ENCODE peak calls at places on chromosome 1, in ten cellular contexts. One of them, this sample, is unnamed. For H3K4me1 and H3K9me3, the result is how much of the 10 kb centered on the place peaks cover.

GRCh38 chr1:212917134-212917485 is 33.2 kb upstream of the VASH2 start:
- DNase-seq in tibial artery: no peak
- DNase-seq in astrocyte: no peak
- DNase-seq in transverse colon: no peak
- DNase-seq in HAP-1: no peak
- DNase-seq in ovary: no peak
- DNase-seq in heart right ventricle: no peak
- DNase-seq in upper lobe of right lung: no peak
- DNase-seq in tibial nerve: no peak
- DNase-seq in RWPE2: no peak
- DNase-seq in this sample: no peak

GRCh38 chr1:225772323-225772768 is 5.3 kb upstream of the SRP9 start:
- DNase-seq in ovary: peak
- DNase-seq in RWPE2: no peak
- DNase-seq in heart right ventricle: peak
- DNase-seq in tibial artery: peak
- DNase-seq in upper lobe of right lung: peak
- DNase-seq in transverse colon: peak
- DNase-seq in HAP-1: peak
- DNase-seq in tibial nerve: peak
- DNase-seq in astrocyte: peak
- DNase-seq in this sample: peak

GRCh38 chr1:237152506-237153335 is 110.7 kb downstream of the RYR2 start:
- DNase-seq in tibial artery: no peak
- DNase-seq in upper lobe of right lung: no peak
- DNase-seq in astrocyte: no peak
- DNase-seq in HAP-1: no peak
- DNase-seq in RWPE2: no peak
- DNase-seq in tibial nerve: no peak
- DNase-seq in transverse colon: no peak
- DNase-seq in ovary: no peak
- DNase-seq in heart right ventricle: no peak
- DNase-seq in this sample: no peak

GRCh38 chr1:39102537-39103320 is 76.6 kb downstream of the NDUFS5 start:
- DNase-seq in astrocyte: peak
- DNase-seq in transverse colon: peak
- DNase-seq in upper lobe of right lung: no peak
- DNase-seq in tibial nerve: no peak
- DNase-seq in heart right ventricle: no peak
- DNase-seq in ovary: no peak
- DNase-seq in RWPE2: no peak
- DNase-seq in tibial artery: no peak
- DNase-seq in HAP-1: peak
- DNase-seq in this sample: peak

GRCh38 chr1:240152611-240153297 is 61.1 kb downstream of the FMN2 start:
- DNase-seq in astrocyte: peak
- DNase-seq in upper lobe of right lung: no peak
- DNase-seq in RWPE2: no peak
- DNase-seq in transverse colon: no peak
- DNase-seq in HAP-1: no peak
- DNase-seq in heart right ventricle: no peak
- DNase-seq in tibial nerve: no peak
- DNase-seq in ovary: no peak
- DNase-seq in tibial artery: no peak
- DNase-seq in this sample: no peak

GRCh38 chr1:7007902-7008301 is 222.6 kb downstream of the CAMTA1 start:
- DNase-seq in heart right ventricle: no peak
- DNase-seq in transverse colon: no peak
- DNase-seq in astrocyte: no peak
- DNase-seq in tibial artery: no peak
- DNase-seq in upper lobe of right lung: no peak
- DNase-seq in RWPE2: no peak
- DNase-seq in tibial nerve: no peak
- DNase-seq in HAP-1: no peak
- DNase-seq in ovary: no peak
- DNase-seq in this sample: no peak

GRCh38 chr1:9302745-9303524 is 10.2 kb downstream of the SPSB1 start:
- DNase-seq in tibial nerve: no peak
- DNase-seq in ovary: no peak
- DNase-seq in RWPE2: no peak
- DNase-seq in astrocyte: peak
- DNase-seq in heart right ventricle: no peak
- DNase-seq in transverse colon: no peak
- DNase-seq in HAP-1: no peak
- DNase-seq in upper lobe of right lung: no peak
- DNase-seq in tibial artery: no peak
- DNase-seq in this sample: no peak

GRCh38 chr1:17053071-17053684 is 654 bp downstream of the SDHB start:
- DNase-seq in HAP-1: no peak
- DNase-seq in heart right ventricle: no peak
- DNase-seq in tibial nerve: no peak
- DNase-seq in RWPE2: no peak
- DNase-seq in transverse colon: peak
- DNase-seq in astrocyte: no peak
- DNase-seq in tibial artery: no peak
- DNase-seq in upper lobe of right lung: no peak
- DNase-seq in ovary: no peak
- DNase-seq in this sample: no peak

GRCh38 chr1:168386492-168386891 is 105.8 kb downstream of the TBX19 start:
- DNase-seq in transverse colon: no peak
- DNase-seq in ovary: no peak
- DNase-seq in astrocyte: no peak
- DNase-seq in HAP-1: no peak
- DNase-seq in heart right ventricle: no peak
- DNase-seq in tibial artery: no peak
- DNase-seq in RWPE2: no peak
- DNase-seq in upper lobe of right lung: no peak
- DNase-seq in tibial nerve: no peak
- DNase-seq in this sample: no peak

GRCh38 chr1:234975122-234975940 is 153.3 kb downstream of the TOMM20 start:
- DNase-seq in astrocyte: peak
- DNase-seq in RWPE2: no peak
- DNase-seq in upper lobe of right lung: peak
- DNase-seq in HAP-1: no peak
- DNase-seq in tibial nerve: no peak
- DNase-seq in heart right ventricle: no peak
- DNase-seq in tibial artery: no peak
- DNase-seq in ovary: no peak
- DNase-seq in transverse colon: no peak
- DNase-seq in this sample: no peak

GRCh38 chr1:107776898-107777663 is 187.9 kb downstream of the VAV3 start:
- DNase-seq in tibial artery: no peak
- DNase-seq in RWPE2: no peak
- DNase-seq in ovary: no peak
- DNase-seq in tibial nerve: no peak
- DNase-seq in transverse colon: no peak
- DNase-seq in heart right ventricle: no peak
- DNase-seq in astrocyte: no peak
- DNase-seq in upper lobe of right lung: no peak
- DNase-seq in HAP-1: no peak
- DNase-seq in this sample: no peak

GRCh38 chr1:153515504-153516394 is 20.0 kb downstream of the S100A6 start:
- DNase-seq in upper lobe of right lung: peak
- DNase-seq in tibial nerve: no peak
- DNase-seq in RWPE2: no peak
- DNase-seq in HAP-1: no peak
- DNase-seq in heart right ventricle: no peak
- DNase-seq in astrocyte: no peak
- DNase-seq in ovary: no peak
- DNase-seq in transverse colon: peak
- DNase-seq in tibial artery: no peak
- DNase-seq in this sample: peak

GRCh38 chr1:193060938-193061337 is 1.5 kb downstream of the RO60 start:
- DNase-seq in ovary: no peak
- DNase-seq in RWPE2: no peak
- DNase-seq in tibial nerve: no peak
- DNase-seq in heart right ventricle: no peak
- DNase-seq in transverse colon: no peak
- DNase-seq in tibial artery: no peak
- DNase-seq in astrocyte: no peak
- DNase-seq in upper lobe of right lung: no peak
- DNase-seq in HAP-1: no peak
- DNase-seq in this sample: no peak

GRCh38 chr1:178575611-178576331 is 62.9 kb downstream of the TEX35 start:
- DNase-seq in transverse colon: no peak
- DNase-seq in HAP-1: peak
- DNase-seq in tibial artery: no peak
- DNase-seq in upper lobe of right lung: no peak
- DNase-seq in heart right ventricle: no peak
- DNase-seq in tibial nerve: no peak
- DNase-seq in ovary: no peak
- DNase-seq in RWPE2: no peak
- DNase-seq in astrocyte: peak
- DNase-seq in this sample: no peak

GRCh38 chr1:193538690-193539089 is 352.3 kb upstream of the B3GALT2 start:
- DNase-seq in transverse colon: no peak
- DNase-seq in ovary: no peak
- DNase-seq in RWPE2: no peak
- DNase-seq in tibial nerve: no peak
- DNase-seq in upper lobe of right lung: no peak
- DNase-seq in HAP-1: no peak
- DNase-seq in tibial artery: no peak
- DNase-seq in heart right ventricle: no peak
- DNase-seq in astrocyte: no peak
- DNase-seq in this sample: no peak

GRCh38 chr1:99548924-99549605 is 96.8 kb upstream of the PALMD start:
- DNase-seq in upper lobe of right lung: no peak
- DNase-seq in ovary: peak
- DNase-seq in astrocyte: peak
- DNase-seq in HAP-1: no peak
- DNase-seq in tibial artery: no peak
- DNase-seq in RWPE2: no peak
- DNase-seq in transverse colon: no peak
- DNase-seq in tibial nerve: no peak
- DNase-seq in heart right ventricle: no peak
- DNase-seq in this sample: no peak

GRCh38 chr1:94302497-94302896 is 65.1 kb upstream of the ARHGAP29 start:
- DNase-seq in RWPE2: no peak
- DNase-seq in transverse colon: no peak
- DNase-seq in HAP-1: no peak
- DNase-seq in heart right ventricle: no peak
- DNase-seq in tibial artery: no peak
- DNase-seq in tibial nerve: no peak
- DNase-seq in ovary: no peak
- DNase-seq in astrocyte: no peak
- DNase-seq in upper lobe of right lung: no peak
- DNase-seq in this sample: no peak

GRCh38 chr1:113207019-113207418 is 134.0 kb downstream of the LRIG2 start:
- DNase-seq in tibial artery: no peak
- DNase-seq in transverse colon: no peak
- DNase-seq in heart right ventricle: no peak
- DNase-seq in upper lobe of right lung: no peak
- DNase-seq in HAP-1: no peak
- DNase-seq in tibial nerve: no peak
- DNase-seq in astrocyte: no peak
- DNase-seq in ovary: no peak
- DNase-seq in RWPE2: no peak
- DNase-seq in this sample: no peak

GRCh38 chr1:150563340-150564038 is 14.3 kb downstream of the ADAMTSL4 start:
- DNase-seq in transverse colon: peak
- DNase-seq in astrocyte: no peak
- DNase-seq in upper lobe of right lung: peak
- DNase-seq in heart right ventricle: no peak
- DNase-seq in HAP-1: no peak
- DNase-seq in RWPE2: no peak
- DNase-seq in tibial nerve: no peak
- DNase-seq in ovary: peak
- DNase-seq in tibial artery: no peak
- DNase-seq in this sample: peak

GRCh38 chr1:51897699-51898031 is 19.1 kb upstream of the NRDC start:
- DNase-seq in RWPE2: no peak
- DNase-seq in HAP-1: no peak
- DNase-seq in tibial artery: no peak
- DNase-seq in ovary: no peak
- DNase-seq in upper lobe of right lung: no peak
- DNase-seq in transverse colon: no peak
- DNase-seq in astrocyte: peak
- DNase-seq in tibial nerve: no peak
- DNase-seq in heart right ventricle: no peak
- DNase-seq in this sample: no peak

GRCh38 chr1:212914789-212915188 is 35.6 kb upstream of the VASH2 start:
- DNase-seq in RWPE2: no peak
- DNase-seq in transverse colon: no peak
- DNase-seq in ovary: no peak
- DNase-seq in heart right ventricle: no peak
- DNase-seq in HAP-1: peak
- DNase-seq in astrocyte: no peak
- DNase-seq in upper lobe of right lung: no peak
- DNase-seq in tibial nerve: no peak
- DNase-seq in tibial artery: no peak
- DNase-seq in this sample: no peak

GRCh38 chr1:121519042-121519755 is 334.4 kb downstream of the SRGAP2C start:
- DNase-seq in tibial nerve: peak
- DNase-seq in ovary: no peak
- DNase-seq in tibial artery: no peak
- DNase-seq in heart right ventricle: peak
- DNase-seq in RWPE2: peak
- DNase-seq in upper lobe of right lung: peak
- DNase-seq in transverse colon: peak
- DNase-seq in astrocyte: no peak
- DNase-seq in HAP-1: peak
- DNase-seq in this sample: peak
- H3K4me3 ChIP-seq in tibial nerve: peak
- H3K4me3 ChIP-seq in ovary: no peak
- H3K4me3 ChIP-seq in tibial artery: peak
- H3K4me3 ChIP-seq in heart right ventricle: peak
- H3K4me3 ChIP-seq in RWPE2: peak
- H3K4me3 ChIP-seq in upper lobe of right lung: peak
- H3K4me3 ChIP-seq in transverse colon: peak
- H3K4me3 ChIP-seq in astrocyte: peak
- H3K4me3 ChIP-seq in HAP-1: peak
- H3K4me3 ChIP-seq in this sample: peak

GRCh38 chr1:245045087-245045881 is 109.5 kb upstream of the KIF26B start:
- DNase-seq in tibial artery: no peak
- DNase-seq in upper lobe of right lung: no peak
- DNase-seq in tibial nerve: no peak
- DNase-seq in ovary: no peak
- DNase-seq in astrocyte: peak
- DNase-seq in HAP-1: no peak
- DNase-seq in transverse colon: peak
- DNase-seq in heart right ventricle: no peak
- DNase-seq in RWPE2: no peak
- DNase-seq in this sample: peak
- H3K4me1 ChIP-seq in tibial artery: under half
- H3K4me1 ChIP-seq in upper lobe of right lung: under half
- H3K4me1 ChIP-seq in tibial nerve: under half
- H3K4me1 ChIP-seq in ovary: under half
- H3K4me1 ChIP-seq in astrocyte: under half
- H3K4me1 ChIP-seq in HAP-1: under half
- H3K4me1 ChIP-seq in transverse colon: under half
- H3K4me1 ChIP-seq in heart right ventricle: under half
- H3K4me1 ChIP-seq in RWPE2: under half
- H3K4me1 ChIP-seq in this sample: under half

GRCh38 chr1:92736395-92736794 is 48.5 kb downstream of the EVI5 start:
- DNase-seq in upper lobe of right lung: no peak
- DNase-seq in HAP-1: peak
- DNase-seq in tibial nerve: no peak
- DNase-seq in transverse colon: no peak
- DNase-seq in RWPE2: no peak
- DNase-seq in tibial artery: no peak
- DNase-seq in ovary: no peak
- DNase-seq in astrocyte: no peak
- DNase-seq in heart right ventricle: no peak
- DNase-seq in this sample: no peak
- H3K9me3 ChIP-seq in upper lobe of right lung: under half
- H3K9me3 ChIP-seq in HAP-1: under half
- H3K9me3 ChIP-seq in tibial nerve: under half
- H3K9me3 ChIP-seq in transverse colon: under half
- H3K9me3 ChIP-seq in RWPE2: under half
- H3K9me3 ChIP-seq in tibial artery: under half
- H3K9me3 ChIP-seq in ovary: under half
- H3K9me3 ChIP-seq in astrocyte: under half
- H3K9me3 ChIP-seq in heart right ventricle: under half
- H3K9me3 ChIP-seq in this sample: under half

GRCh38 chr1:42504535-42505128 is 41.5 kb downstream of the CCDC30 start:
- DNase-seq in tibial artery: no peak
- DNase-seq in RWPE2: no peak
- DNase-seq in astrocyte: no peak
- DNase-seq in upper lobe of right lung: no peak
- DNase-seq in tibial nerve: no peak
- DNase-seq in transverse colon: no peak
- DNase-seq in HAP-1: no peak
- DNase-seq in ovary: no peak
- DNase-seq in heart right ventricle: no peak
- DNase-seq in this sample: no peak
- H3K4me3 ChIP-seq in tibial artery: no peak
- H3K4me3 ChIP-seq in RWPE2: no peak
- H3K4me3 ChIP-seq in astrocyte: no peak
- H3K4me3 ChIP-seq in upper lobe of right lung: no peak
- H3K4me3 ChIP-seq in tibial nerve: no peak
- H3K4me3 ChIP-seq in transverse colon: no peak
- H3K4me3 ChIP-seq in HAP-1: no peak
- H3K4me3 ChIP-seq in ovary: no peak
- H3K4me3 ChIP-seq in heart right ventricle: no peak
- H3K4me3 ChIP-seq in this sample: no peak